ENCODE peak calls at places on chromosomes 12 and 14, in six cellular contexts. A is HepG2, C is SK-N-SH, R is stomach, Q is A549, H is tibial nerve. B is an unnamed sample.

GRCh38 chr12:112107728-112108447 is 695 bp downstream of the NAA25 start:
- DNase-seq in R (no peak), H (no peak), Q (peak; percentile 36), C (peak; percentile 63), A (no peak), B (peak; percentile 52)

GRCh38 chr12:93737457-93738198 is 60.5 kb downstream of the CRADD start:
- DNase-seq in Q (no peak), A (no peak), R (no peak), H (no peak), C (no peak), B (no peak)

GRCh38 chr12:92784795-92785562 is 82.2 kb downstream of the PLEKHG7 start:
- DNase-seq in Q (peak; percentile 82), A (peak; percentile 85), R (no peak), C (peak; percentile 38), H (no peak), B (no peak)

GRCh38 chr14:51095854-51096823 is 1.2 kb upstream of the TRIM9 start:
- DNase-seq in R (no peak), H (peak; percentile 66), A (no peak), Q (peak; percentile 19), C (peak; percentile 31), B (peak; percentile 54)

GRCh38 chr14:63295991-63296630 is 22.6 kb downstream of the GPHB5 start:
- DNase-seq in A (no peak), H (no peak), R (no peak), Q (no peak), C (no peak), B (no peak)

GRCh38 chr14:76908834-76909233 is 82.6 kb downstream of the LRRC74A start:
- DNase-seq in A (no peak), R (no peak), H (no peak), Q (peak; percentile 80), C (no peak), B (no peak)

GRCh38 chr14:81384900-81385299 is 15.2 kb downstream of the STON2 start:
- DNase-seq in H (no peak), A (peak; percentile 10), R (no peak), C (no peak), Q (no peak), B (no peak)

GRCh38 chr12:83945871-83946270 is 966.7 kb downstream of the SLC6A15 start:
- DNase-seq in R (no peak), H (no peak), A (peak; percentile 2), Q (peak; percentile 57), C (no peak), B (no peak)

GRCh38 chr12:56781726-56782125 is 18.6 kb downstream of the HSD17B6 start:
- DNase-seq in Q (no peak), R (no peak), H (no peak), C (no peak), A (no peak), B (no peak)

GRCh38 chr14:96349286-96350075 is 13.7 kb downstream of the ATG2B start:
- DNase-seq in Q (no peak), R (no peak), H (no peak), A (no peak), C (no peak), B (no peak)

GRCh38 chr14:22979748-22980392 is 2.5 kb downstream of the AJUBA start:
- DNase-seq in A (peak; percentile 49), Q (peak; percentile 18), R (no peak), H (no peak), C (no peak), B (no peak)

GRCh38 chr14:59829469-59829868 is 41.1 kb downstream of the RTN1 start:
- DNase-seq in Q (no peak), C (no peak), R (no peak), H (no peak), A (no peak), B (no peak)

GRCh38 chr12:52232916-52233461 is at the start of gene KRT7:
- DNase-seq in A (no peak), H (no peak), R (no peak), Q (peak; percentile 94), C (peak; percentile 25), B (no peak)

GRCh38 chr12:91507754-91508153 is 325.1 kb upstream of the DCN start:
- DNase-seq in H (no peak), A (no peak), Q (no peak), C (no peak), R (no peak), B (no peak)

GRCh38 chr14:74763803-74764531 is 851 bp downstream of the YLPM1 start:
- DNase-seq in R (no peak), A (no peak), H (peak; percentile 11), Q (no peak), C (peak; percentile 28), B (peak; percentile 14)

GRCh38 chr12:108335349-108336119 is 3.6 kb downstream of the CMKLR1 start:
- DNase-seq in C (no peak), H (no peak), A (no peak), R (no peak), Q (no peak), B (no peak)

GRCh38 chr12:58387199-58387598 is 445.8 kb downstream of the ATP23 start:
- DNase-seq in H (no peak), C (no peak), A (no peak), R (no peak), Q (no peak), B (no peak)

GRCh38 chr12:46492471-46493351 is 120.1 kb upstream of the SLC38A2 start:
- DNase-seq in H (no peak), Q (peak; percentile 97), A (peak; percentile 100), C (no peak), R (no peak), B (no peak)

GRCh38 chr12:89889051-89889450 is 180.4 kb upstream of the ATP2B1 start:
- DNase-seq in A (no peak), Q (no peak), H (no peak), C (no peak), R (no peak), B (no peak)

GRCh38 chr14:102362084-102362483 is 606 bp downstream of the CINP start:
- DNase-seq in C (peak; percentile 30), A (no peak), R (no peak), H (no peak), Q (no peak), B (no peak)

GRCh38 chr12:46265734-46266133 is 3.1 kb downstream of the SLC38A1 start:
- DNase-seq in C (no peak), H (no peak), R (no peak), A (no peak), Q (no peak), B (no peak)

GRCh38 chr12:12539411-12539810 is 23.3 kb downstream of the DUSP16 start:
- DNase-seq in C (no peak), A (no peak), Q (peak; percentile 57), H (no peak), R (no peak), B (no peak)
- TF ChIP-seq EP300 in C (no peak), A (no peak), Q (no peak), H (no peak), R (no peak), B (no peak)

GRCh38 chr12:114263031-114263825 is 142.7 kb downstream of the TBX5 start:
- DNase-seq in C (no peak), Q (no peak), H (no peak), A (no peak), R (no peak), B (no peak)
- H3K4me3 ChIP-seq in C (no peak overlapping the region), Q (no peak overlapping the region), H (no peak overlapping the region), A (no peak overlapping the region), R (no peak overlapping the region), B (no peak overlapping the region)

DNA sequence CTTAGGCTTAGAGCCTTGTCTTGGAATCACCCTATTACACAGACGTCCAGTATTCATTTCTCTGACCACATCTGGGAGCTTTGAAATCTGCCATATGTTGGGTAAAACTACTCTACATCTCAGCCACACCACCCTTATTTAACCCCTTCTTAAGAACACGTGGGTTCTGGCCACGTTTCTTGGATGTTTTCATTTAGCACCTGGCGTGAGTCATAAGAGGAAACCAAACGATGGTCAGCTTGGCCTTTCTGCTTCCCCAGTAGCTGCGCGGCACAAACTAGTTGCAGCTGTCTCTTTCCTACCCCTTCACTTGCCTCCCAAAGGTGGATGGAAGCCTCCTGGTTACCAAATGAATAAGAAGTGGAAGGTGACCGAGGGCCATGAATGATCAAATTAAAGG is 153.9 kb downstream of the ZNF664 start:
- DNase-seq in R (no peak), C (no peak), Q (no peak), H (no peak), A (no peak), B (no peak)
- TF ChIP-seq EP300 in R (no peak), C (no peak), Q (no peak), H (no peak), A (no peak), B (no peak)

GRCh38 chr12:122402264-122402663 is 20.2 kb downstream of the CLIP1 start:
- DNase-seq in R (no peak), Q (no peak), A (no peak), H (no peak), C (no peak), B (no peak)

GRCh38 chr12:122399592-122400373 is 22.7 kb downstream of the CLIP1 start:
- DNase-seq in A (peak; percentile 91), R (peak; percentile 75), C (peak; percentile 66), Q (peak; percentile 96), H (peak; percentile 81), B (peak; percentile 61)

GRCh38 chr12:122403115-122403770 is 19.2 kb downstream of the CLIP1 start:
- DNase-seq in H (no peak), C (no peak), A (no peak), R (no peak), Q (peak; percentile 45), B (no peak)

GRCh38 chr12:122395319-122395718 is 27.1 kb downstream of the CLIP1 start:
- DNase-seq in C (peak; percentile 26), R (no peak), A (no peak), H (no peak), Q (peak; percentile 81), B (no peak)

DNA sequence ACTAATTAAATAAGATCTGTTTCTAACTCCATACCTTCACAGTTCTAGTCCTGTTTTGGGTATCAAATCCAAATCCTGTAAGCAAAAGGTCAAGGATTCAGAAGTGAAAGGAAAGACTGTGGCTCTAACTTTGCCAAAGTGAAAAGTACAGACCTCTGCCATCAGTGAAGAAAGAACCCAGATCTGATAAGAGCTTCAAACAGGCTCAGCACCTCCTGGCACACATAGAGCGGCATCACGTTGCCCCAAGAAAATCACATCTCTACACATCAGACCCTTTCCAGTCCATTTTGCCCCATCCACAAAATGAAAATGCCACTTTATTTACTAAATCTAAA is 23.2 kb downstream of the CLIP1 start:
- DNase-seq in A (no peak), R (no peak), H (no peak), C (no peak), Q (no peak), B (no peak)
- H3K4me3 ChIP-seq in A (peak overlapping the region; percentile 24), R (no peak overlapping the region), H (no peak overlapping the region), C (peak overlapping the region; percentile 42), Q (peak overlapping the region; percentile 39), B (peak overlapping the region; percentile 8)

GRCh38 chr12:116577149-116577548 is 18.0 kb downstream of the MAP1LC3B2 start:
- DNase-seq in Q (no peak), R (no peak), A (no peak), H (no peak), C (no peak), B (no peak)

GRCh38 chr12:116587270-116587669 is 28.1 kb downstream of the MAP1LC3B2 start:
- DNase-seq in Q (no peak), R (no peak), A (no peak), C (no peak), H (no peak), B (no peak)

GRCh38 chr12:116578051-116578450 is 18.9 kb downstream of the MAP1LC3B2 start:
- DNase-seq in H (no peak), C (no peak), Q (no peak), A (no peak), R (no peak), B (no peak)

GRCh38 chr12:116583284-116583683 is 24.1 kb downstream of the MAP1LC3B2 start:
- DNase-seq in R (no peak), H (no peak), Q (no peak), A (no peak), C (no peak), B (no peak)

GRCh38 chr12:116582610-116583009 is 23.4 kb downstream of the MAP1LC3B2 start:
- DNase-seq in A (no peak), C (no peak), Q (no peak), H (no peak), R (no peak), B (peak; percentile 71)
- TF ChIP-seq EP300 in A (no peak), C (no peak), Q (no peak), H (no peak), R (no peak), B (no peak)

B was measured in ovary.